ENCODE peak calls at places on chromosomes 4 and X, in ten cellular contexts. R, U, Q, X, B, F, Y, J, C and T are unnamed samples.

GRCh38 chr4:41256131-41256739 is 493 bp upstream of the UCHL1 start:
- DNase-seq in R (no peak), U (no peak), Q (no peak), X (no peak), B (no peak), F (no peak), Y (no peak), J (no peak), C (peak; percentile 15), T (peak; percentile 7)

GRCh38 chr4:148056879-148057278 is 325.0 kb downstream of the ARHGAP10 start:
- DNase-seq in R (no peak), U (no peak), Q (peak; percentile 62), X (peak; percentile 21), B (no peak), F (no peak), Y (peak; percentile 6), J (peak; percentile 39), C (no peak), T (peak; percentile 8)

GRCh38 chr4:102217345-102217744 is 127.9 kb downstream of the SLC39A8 start:
- DNase-seq in R (no peak), U (no peak), Q (no peak), X (no peak), B (no peak), F (no peak), Y (no peak), J (no peak), C (no peak), T (no peak)

GRCh38 chr4:183200453-183200852 is 101.4 kb downstream of the WWC2 start:
- DNase-seq in R (peak; percentile 25), U (no peak), Q (peak; percentile 14), X (no peak), B (no peak), F (peak; percentile 67), Y (no peak), J (no peak), C (no peak), T (peak; percentile 23)

GRCh38 chr4:38119663-38120374 is 159.6 kb downstream of the PTTG2 start:
- DNase-seq in R (no peak), U (no peak), Q (no peak), X (no peak), B (no peak), F (no peak), Y (no peak), J (no peak), C (no peak), T (peak; percentile 54)

GRCh38 chrX:105645667-105646354 is 176.5 kb upstream of the NRK start:
- DNase-seq in R (no peak), U (no peak), Q (no peak), X (no peak), B (no peak), F (no peak), Y (no peak), J (no peak), C (no peak), T (no peak)

GRCh38 chr4:125639182-125639621 is 324.4 kb downstream of the FAT4 start:
- DNase-seq in R (no peak), U (no peak), Q (no peak), X (no peak), B (no peak), F (no peak), Y (no peak), J (no peak), C (no peak), T (no peak)

GRCh38 chr4:118345813-118346212 is 7.0 kb downstream of the PRSS12 start:
- DNase-seq in R (no peak), U (no peak), Q (no peak), X (no peak), B (no peak), F (no peak), Y (no peak), J (no peak), C (no peak), T (no peak)

GRCh38 chrX:52574416-52575275 is 57.8 kb upstream of the XAGE1B start:
- DNase-seq in R (no peak), U (no peak), Q (peak; percentile 27), X (peak; percentile 8), B (no peak), F (no peak), Y (peak; percentile 22), J (peak; percentile 58), C (peak; percentile 36), T (no peak)

GRCh38 chrX:154321624-154322023 is 26.0 kb downstream of the TKTL1 start:
- DNase-seq in R (no peak), U (no peak), Q (peak; percentile 18), X (no peak), B (no peak), F (no peak), Y (no peak), J (no peak), C (no peak), T (no peak)

GRCh38 chr4:162461952-162462351 is 298.2 kb upstream of the FSTL5 start:
- DNase-seq in R (no peak), U (no peak), Q (no peak), X (no peak), B (no peak), F (no peak), Y (peak; percentile 10), J (no peak), C (no peak), T (no peak)

GRCh38 chrX:79366888-79367749 is at the start of gene ITM2A:
- DNase-seq in R (peak; percentile 56), U (peak; percentile 61), Q (peak; percentile 34), X (no peak), B (peak; percentile 12), F (peak; percentile 69), Y (no peak), J (peak; percentile 71), C (no peak), T (no peak)

GRCh38 chr4:160316036-160316435 is 1213.2 kb downstream of the RAPGEF2 start:
- DNase-seq in R (no peak), U (no peak), Q (no peak), X (no peak), B (no peak), F (no peak), Y (no peak), J (no peak), C (no peak), T (no peak)

GRCh38 chr4:90025248-90025647 is 101.9 kb upstream of the CCSER1 start:
- DNase-seq in R (no peak), U (no peak), Q (no peak), X (no peak), B (no peak), F (no peak), Y (peak; percentile 13), J (no peak), C (no peak), T (no peak)

GRCh38 chr4:79325864-79326328 is at the start of gene NAA11:
- DNase-seq in R (no peak), U (no peak), Q (no peak), X (no peak), B (no peak), F (no peak), Y (no peak), J (no peak), C (no peak), T (no peak)

GRCh38 chr4:95867919-95868318 is 28.0 kb downstream of the PDHA2 start:
- DNase-seq in R (no peak), U (no peak), Q (no peak), X (no peak), B (no peak), F (no peak), Y (peak; percentile 28), J (peak; percentile 5), C (no peak), T (no peak)

DNA sequence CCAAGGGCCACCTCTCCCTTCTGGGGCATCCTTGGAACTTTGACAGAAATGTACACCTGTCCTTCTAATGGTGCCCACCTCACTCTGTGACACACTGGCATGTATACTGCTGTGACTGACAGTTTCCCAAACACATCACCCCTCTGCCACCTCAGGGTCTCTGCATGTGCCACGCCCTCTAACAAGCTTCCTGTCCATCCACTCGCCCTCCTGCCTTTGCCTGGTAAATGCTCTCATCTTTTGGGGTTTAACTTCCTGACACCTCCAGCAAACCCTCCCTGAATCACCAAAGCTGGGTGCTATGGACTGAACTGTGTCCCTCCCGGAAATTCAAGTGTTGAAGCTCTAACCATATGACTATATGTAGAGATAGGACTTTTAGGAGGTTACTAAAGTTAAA is 95.8 kb downstream of the AFAP1 start:
- DNase-seq in R (no peak), U (no peak), Q (no peak), X (no peak), B (no peak), F (no peak), Y (no peak), J (no peak), C (no peak), T (no peak)
- TF ChIP-seq POLR2A in R (no peak), U (no peak), Q (no peak), X (no peak), B (no peak), F (no peak), Y (no peak), J (no peak), C (no peak), T (no peak)

GRCh38 chr4:2261853-2262144 is at the start of gene MXD4:
- DNase-seq in R (no peak), U (no peak), Q (no peak), X (no peak), B (no peak), F (no peak), Y (no peak), J (no peak), C (no peak), T (peak; percentile 19)
- TF ChIP-seq POLR2A in R (peak; percentile 85), U (peak; percentile 36), Q (no peak), X (no peak), B (no peak), F (no peak), Y (no peak), J (no peak), C (peak; percentile 35), T (peak; percentile 45)

GRCh38 chrX:73562986-73563739 is at the start of gene CHIC1:
- DNase-seq in R (peak; percentile 56), U (peak; percentile 80), Q (peak; percentile 66), X (peak; percentile 28), B (peak; percentile 19), F (peak; percentile 72), Y (no peak), J (peak; percentile 79), C (peak; percentile 59), T (peak; percentile 33)
- TF ChIP-seq POLR2A in R (no peak), U (no peak), Q (no peak), X (peak; percentile 48), B (no peak), F (no peak), Y (no peak), J (no peak), C (peak; percentile 67), T (peak; percentile 71)

DNA sequence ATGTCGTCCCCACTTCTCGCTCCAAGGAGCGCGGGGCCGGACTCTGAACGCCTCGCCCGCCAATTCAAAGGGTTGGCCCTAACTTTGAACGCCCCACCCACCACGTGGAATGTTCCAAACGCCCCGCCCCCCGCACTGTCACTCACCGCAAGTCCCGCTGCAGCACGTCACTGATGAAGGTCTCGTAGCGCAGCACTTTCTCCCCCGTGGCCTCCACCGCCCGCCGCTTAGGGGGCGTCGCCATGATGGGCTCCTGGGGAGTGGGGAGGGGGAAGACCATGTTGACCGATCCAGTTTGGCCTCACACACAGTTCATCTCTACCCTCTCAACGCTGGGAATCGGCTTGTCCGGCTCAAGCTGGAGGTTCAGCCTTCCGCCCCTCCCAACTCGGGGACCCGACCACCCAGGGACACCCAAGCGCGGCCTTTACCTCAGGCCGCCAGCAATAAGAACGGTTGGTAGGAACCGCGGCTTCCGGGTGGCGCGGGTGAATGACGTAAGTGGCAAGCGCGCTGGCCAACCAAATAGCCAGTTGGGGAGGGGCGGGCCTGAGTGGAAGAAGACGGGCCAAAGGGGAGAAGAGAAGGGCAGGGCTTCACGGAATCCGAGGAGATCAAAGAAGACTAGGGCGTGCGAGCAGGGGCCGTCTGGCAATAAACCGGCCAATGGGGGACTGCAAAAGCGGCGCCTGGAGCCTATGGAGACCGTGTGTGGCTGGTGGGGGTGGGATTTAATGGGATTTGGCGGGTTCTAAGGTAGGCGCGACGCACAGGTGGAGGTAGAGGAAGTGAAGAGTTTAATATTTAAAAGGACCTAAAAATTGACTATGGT is at the start of gene UXT:
- DNase-seq in R (peak; percentile 91), U (peak; percentile 96), Q (peak; percentile 96), X (peak; percentile 63), B (peak; percentile 84), F (peak; percentile 93), Y (peak; percentile 89), J (peak; percentile 98), C (peak; percentile 84), T (peak; percentile 33)
- TF ChIP-seq POLR2A in R (peak; percentile 25), U (no peak), Q (peak; percentile 92), X (no peak), B (peak; percentile 78), F (peak; percentile 69), Y (peak; percentile 34), J (peak; percentile 94), C (no peak), T (peak; percentile 58)